ENCODE peak calls at places on chromosome 9, in four cellular contexts. One of them, this sample, is unnamed. For H3K27me3 and H3K36me3, the result is how much of the 10 kb centered on the place peaks cover.

GRCh38 chr9:111008148-111009075 is 29.9 kb downstream of the LPAR1 start:
- DNase-seq in aorta: no peak
- DNase-seq in hepatocyte: no peak
- DNase-seq in body of pancreas: no peak
- DNase-seq in this sample: no peak

GRCh38 chr9:36748322-36748899 is 175.7 kb downstream of the MELK start:
- DNase-seq in body of pancreas: peak
- DNase-seq in hepatocyte: peak
- DNase-seq in aorta: no peak
- DNase-seq in this sample: peak

GRCh38 chr9:126781717-126782388 is 23.0 kb upstream of the ZBTB43 start:
- DNase-seq in aorta: peak
- DNase-seq in hepatocyte: peak
- DNase-seq in body of pancreas: peak
- DNase-seq in this sample: peak

GRCh38 chr9:92977279-92977678 is 30.0 kb downstream of the FGD3 start:
- DNase-seq in hepatocyte: no peak
- DNase-seq in aorta: no peak
- DNase-seq in body of pancreas: no peak
- DNase-seq in this sample: no peak

GRCh38 chr9:134165357-134166315 is 1.3 kb upstream of the RNU6ATAC start:
- DNase-seq in body of pancreas: peak
- DNase-seq in hepatocyte: no peak
- DNase-seq in aorta: peak
- DNase-seq in this sample: peak

GRCh38 chr9:134570151-134570621 is 71.4 kb upstream of the COL5A1 start:
- DNase-seq in aorta: no peak
- DNase-seq in hepatocyte: peak
- DNase-seq in body of pancreas: no peak
- DNase-seq in this sample: no peak

GRCh38 chr9:37801287-37801850 is 772 bp downstream of the DCAF10 start:
- DNase-seq in aorta: no peak
- DNase-seq in hepatocyte: peak
- DNase-seq in body of pancreas: peak
- DNase-seq in this sample: peak

GRCh38 chr9:76135902-76136301 is 245.4 kb downstream of the PCSK5 start:
- DNase-seq in hepatocyte: no peak
- DNase-seq in body of pancreas: no peak
- DNase-seq in aorta: no peak
- DNase-seq in this sample: no peak

GRCh38 chr9:119370816-119371215 is 1.6 kb upstream of the BRINP1 start:
- DNase-seq in body of pancreas: peak
- DNase-seq in aorta: peak
- DNase-seq in hepatocyte: peak
- DNase-seq in this sample: peak

GRCh38 chr9:137305060-137305787 is 3.2 kb upstream of the NRARP start:
- DNase-seq in aorta: peak
- DNase-seq in body of pancreas: peak
- DNase-seq in hepatocyte: peak
- DNase-seq in this sample: peak

GRCh38 chr9:136678034-136678433 is 9.2 kb downstream of the AGPAT2 start:
- DNase-seq in hepatocyte: no peak
- DNase-seq in body of pancreas: no peak
- DNase-seq in aorta: no peak
- DNase-seq in this sample: no peak

GRCh38 chr9:26888271-26888670 is 4.3 kb downstream of the CAAP1 start:
- DNase-seq in body of pancreas: no peak
- DNase-seq in hepatocyte: no peak
- DNase-seq in aorta: no peak
- DNase-seq in this sample: no peak

GRCh38 chr9:134641173-134641985 is at the start of gene COL5A1:
- DNase-seq in hepatocyte: peak
- DNase-seq in body of pancreas: peak
- DNase-seq in aorta: peak
- DNase-seq in this sample: peak

GRCh38 chr9:104850771-104851170 is 77.2 kb downstream of the ABCA1 start:
- DNase-seq in body of pancreas: no peak
- DNase-seq in hepatocyte: no peak
- DNase-seq in aorta: no peak
- DNase-seq in this sample: peak

GRCh38 chr9:126230692-126231091 is 95.9 kb upstream of the MVB12B start:
- DNase-seq in hepatocyte: no peak
- DNase-seq in aorta: no peak
- DNase-seq in body of pancreas: no peak
- DNase-seq in this sample: no peak

DNA sequence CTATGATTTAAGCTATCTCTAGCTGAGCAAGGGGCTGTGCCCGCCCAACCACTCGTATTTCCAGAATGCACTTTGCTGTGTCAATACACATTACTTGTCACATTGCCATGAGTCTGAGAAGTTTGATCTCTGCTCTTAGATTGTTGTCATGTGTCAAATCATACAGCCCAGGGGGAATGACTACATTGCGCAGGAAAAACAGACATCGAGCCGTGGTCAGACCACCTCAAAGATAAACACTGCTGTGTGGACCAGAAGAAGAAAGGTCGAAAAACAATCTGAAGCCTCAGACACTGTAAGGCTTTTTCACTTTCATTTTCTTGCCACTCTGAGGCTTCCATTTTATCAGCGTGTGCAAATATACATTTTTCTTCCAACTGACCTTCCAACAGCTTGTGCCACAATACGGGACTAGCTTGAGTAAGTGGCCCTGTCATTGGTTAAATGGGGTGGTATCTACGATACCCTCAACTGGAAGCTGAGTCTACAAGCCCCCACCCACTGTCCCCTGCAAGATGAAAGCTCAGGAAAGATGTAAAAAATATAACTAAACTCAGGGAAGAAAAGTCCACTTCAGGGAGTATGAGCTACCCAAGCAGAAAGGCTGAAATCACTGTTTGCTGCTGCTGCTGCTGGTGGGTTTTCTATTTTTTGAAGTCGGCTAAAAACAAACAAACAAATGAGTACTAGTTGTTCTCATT is 603.0 kb downstream of the BNC2 start:
- DNase-seq in hepatocyte: peak
- DNase-seq in body of pancreas: no peak
- DNase-seq in aorta: no peak
- DNase-seq in this sample: peak
- H3K4me3 ChIP-seq in hepatocyte: no peak
- H3K4me3 ChIP-seq in body of pancreas: no peak
- H3K4me3 ChIP-seq in aorta: peak
- H3K4me3 ChIP-seq in this sample: no peak

GRCh38 chr9:130542038-130542437 is 37.3 kb upstream of the FUBP3 start:
- DNase-seq in aorta: no peak
- DNase-seq in hepatocyte: no peak
- DNase-seq in body of pancreas: no peak
- DNase-seq in this sample: no peak
- H3K27me3 ChIP-seq in aorta: under half
- H3K27me3 ChIP-seq in hepatocyte: under half
- H3K27me3 ChIP-seq in body of pancreas: under half
- H3K27me3 ChIP-seq in this sample: under half

DNA sequence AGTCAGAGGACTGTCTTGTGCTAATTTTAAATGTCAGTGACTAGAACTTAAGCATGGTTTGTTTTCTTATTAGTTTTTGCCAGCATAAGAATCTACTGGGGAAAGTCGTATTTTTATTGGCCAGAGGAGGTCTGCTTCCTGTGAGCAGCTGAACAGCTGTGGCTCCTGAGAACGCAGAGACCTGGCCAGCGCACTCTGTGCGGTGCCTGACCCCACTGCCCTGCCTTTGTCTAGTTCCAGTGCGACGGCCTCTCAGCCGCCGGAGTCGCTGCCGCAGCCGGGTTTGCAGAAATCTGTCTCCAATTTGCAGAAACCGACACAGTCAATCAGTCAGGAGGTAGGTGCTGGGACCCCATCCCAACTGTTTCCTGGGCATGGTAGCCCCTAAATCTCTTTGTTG is 42.5 kb downstream of the PRRC2B start:
- DNase-seq in body of pancreas: no peak
- DNase-seq in aorta: peak
- DNase-seq in hepatocyte: no peak
- DNase-seq in this sample: no peak
- H3K36me3 ChIP-seq in body of pancreas: under half
- H3K36me3 ChIP-seq in aorta: under half
- H3K36me3 ChIP-seq in hepatocyte: under half
- H3K36me3 ChIP-seq in this sample: half or more

DNA sequence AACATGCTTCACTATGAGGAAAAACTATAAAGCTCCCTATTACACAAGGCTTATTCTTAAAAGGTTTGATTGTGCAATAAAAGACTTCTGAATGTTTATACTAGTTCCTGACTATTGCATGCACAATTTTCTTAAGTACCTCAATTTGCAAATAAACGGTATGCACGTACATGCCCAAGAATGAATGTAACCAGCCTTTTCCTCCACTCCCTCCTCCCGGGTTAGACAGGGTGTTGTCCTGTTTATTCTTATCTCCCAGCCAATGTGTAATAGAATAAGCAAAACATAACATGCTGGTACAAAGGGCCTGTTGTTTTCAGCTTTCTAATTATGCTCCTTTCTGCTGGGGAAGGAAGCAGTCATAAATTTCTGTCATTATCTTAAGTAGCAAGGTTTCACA is 79.1 kb downstream of the AOPEP start:
- DNase-seq in aorta: no peak
- DNase-seq in body of pancreas: no peak
- DNase-seq in hepatocyte: peak
- DNase-seq in this sample: peak
- H3K4me3 ChIP-seq in aorta: no peak
- H3K4me3 ChIP-seq in body of pancreas: no peak
- H3K4me3 ChIP-seq in hepatocyte: no peak
- H3K4me3 ChIP-seq in this sample: no peak

DNA sequence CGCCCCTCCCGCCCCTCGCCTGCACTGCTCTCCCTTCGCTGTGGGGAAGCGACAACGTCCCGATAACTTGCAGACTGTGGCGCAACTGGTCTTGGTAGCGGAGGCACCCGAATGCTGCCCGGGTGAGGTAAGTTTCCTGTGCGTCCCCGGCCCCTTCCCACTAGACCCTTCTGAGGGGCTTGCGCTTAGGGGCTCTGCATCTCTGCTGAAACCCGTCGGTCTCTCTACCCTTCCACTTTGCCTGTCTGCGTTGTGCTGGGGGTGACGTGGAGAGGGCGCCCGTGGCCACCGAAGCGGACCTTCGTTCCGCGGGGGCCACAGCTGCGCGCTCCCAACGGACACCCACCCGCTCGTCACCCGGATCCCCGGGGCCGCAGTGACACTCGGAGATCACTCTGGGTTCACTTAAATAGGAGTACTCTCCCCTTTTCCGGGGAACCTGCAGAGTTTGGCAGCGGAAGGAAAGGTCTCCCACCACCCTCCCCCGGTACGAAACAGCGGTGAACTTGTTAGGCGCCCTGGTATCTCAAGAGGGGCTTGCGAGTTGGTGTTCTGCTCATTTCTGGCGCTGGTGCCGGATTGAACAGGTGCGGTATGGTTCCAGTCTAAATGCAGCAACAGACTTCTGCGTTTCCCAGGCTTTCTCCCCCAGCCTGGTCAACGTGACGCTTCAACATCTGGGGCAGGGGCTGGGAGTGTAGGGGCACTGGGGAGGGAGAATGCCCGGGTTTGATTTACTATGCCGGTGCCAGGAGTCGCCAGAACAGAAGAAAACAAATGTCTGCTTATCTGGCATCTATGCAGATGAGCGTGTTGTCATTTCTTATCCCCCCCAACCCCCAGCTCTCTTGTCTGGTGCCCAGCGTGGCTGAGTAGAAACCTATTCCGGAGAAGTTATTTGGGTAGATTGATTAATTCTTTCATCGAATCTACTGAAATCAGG is 867 bp downstream of the PIP5K1B start:
- DNase-seq in body of pancreas: peak
- DNase-seq in aorta: peak
- DNase-seq in hepatocyte: peak
- DNase-seq in this sample: no peak
- H3K27me3 ChIP-seq in body of pancreas: under half
- H3K27me3 ChIP-seq in aorta: under half
- H3K27me3 ChIP-seq in hepatocyte: under half
- H3K27me3 ChIP-seq in this sample: under half

GRCh38 chr9:97994695-97995094 is 11.6 kb downstream of the ANP32B start:
- DNase-seq in body of pancreas: no peak
- DNase-seq in hepatocyte: no peak
- DNase-seq in aorta: no peak
- DNase-seq in this sample: no peak
- H3K36me3 ChIP-seq in body of pancreas: under half
- H3K36me3 ChIP-seq in hepatocyte: under half
- H3K36me3 ChIP-seq in aorta: under half
- H3K36me3 ChIP-seq in this sample: under half

DNA sequence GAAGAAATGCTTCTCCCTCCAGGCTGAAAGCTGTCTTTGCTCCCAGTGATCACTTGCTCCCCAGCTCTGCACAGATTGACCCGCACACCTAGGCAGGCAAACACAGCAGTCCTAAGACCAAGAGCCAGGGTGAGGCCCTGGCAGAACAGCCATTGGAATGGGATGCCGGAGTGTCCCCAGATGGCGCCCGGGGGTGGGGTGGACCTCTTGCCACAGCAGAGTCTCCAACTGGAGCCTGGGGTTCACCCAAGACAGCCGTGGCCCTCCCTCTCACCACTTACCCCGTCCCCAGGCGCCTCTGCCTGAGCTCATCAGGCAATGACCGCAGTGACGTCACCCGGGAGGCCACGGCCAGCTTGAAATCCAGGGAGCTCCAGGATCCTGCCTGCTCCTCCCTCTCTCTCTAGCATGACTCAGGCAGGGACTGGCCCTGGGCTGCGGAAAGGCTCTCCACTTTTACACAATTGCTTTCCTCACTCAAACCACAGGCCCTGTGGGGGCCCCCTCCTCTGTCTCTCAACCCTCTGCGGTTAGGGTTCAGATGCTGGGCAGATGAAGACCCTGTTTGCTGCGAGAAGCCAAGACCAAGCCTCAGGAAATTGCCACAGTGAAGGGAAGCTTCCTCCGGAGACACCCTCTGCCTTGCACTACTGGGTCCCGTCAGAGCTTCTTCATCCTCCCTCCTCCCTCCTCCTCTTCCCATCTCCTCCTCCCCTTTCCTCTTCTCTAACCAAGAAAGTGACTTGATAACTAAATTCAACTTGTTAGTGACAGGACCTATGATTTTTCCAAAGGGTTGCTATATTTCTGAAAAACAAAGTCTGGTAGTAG is 24.3 kb upstream of the PTGES start:
- DNase-seq in hepatocyte: peak
- DNase-seq in body of pancreas: peak
- DNase-seq in aorta: peak
- DNase-seq in this sample: peak
- H3K4me3 ChIP-seq in hepatocyte: no peak
- H3K4me3 ChIP-seq in body of pancreas: no peak
- H3K4me3 ChIP-seq in aorta: no peak
- H3K4me3 ChIP-seq in this sample: no peak

GRCh38 chr9:114155263-114155966 is at the start of gene COL27A1:
- DNase-seq in aorta: peak
- DNase-seq in hepatocyte: peak
- DNase-seq in body of pancreas: peak
- DNase-seq in this sample: peak
- H3K27me3 ChIP-seq in aorta: under half
- H3K27me3 ChIP-seq in hepatocyte: under half
- H3K27me3 ChIP-seq in body of pancreas: under half
- H3K27me3 ChIP-seq in this sample: under half